ENCODE peak calls at places on chromosomes 6 and 20, in nine cellular contexts. I, R, V, N, X, S, A, O and P are unnamed samples.

GRCh38 chr20:36467076-36467999 is 74.0 kb upstream of the MYL9 start:
- DNase-seq in I (peak), R (peak), V (no peak), N (peak), X (peak), S (no peak), A (peak), O (no peak), P (peak)

GRCh38 chr6:168217880-168218537 is 101.6 kb downstream of the DACT2 start:
- DNase-seq in I (peak), R (no peak), V (no peak), N (no peak), X (no peak), S (no peak), A (no peak), O (no peak), P (no peak)

GRCh38 chr6:47144306-47144705 is 102.2 kb upstream of the ADGRF1 start:
- DNase-seq in I (no peak), R (no peak), V (no peak), N (no peak), X (no peak), S (no peak), A (no peak), O (no peak), P (no peak)

GRCh38 chr6:146590492-146590891 is 8.3 kb upstream of the ADGB start:
- DNase-seq in I (no peak), R (no peak), V (no peak), N (no peak), X (no peak), S (no peak), A (no peak), O (no peak), P (no peak)

GRCh38 chr20:11895832-11896484 is 21.7 kb upstream of the BTBD3 start:
- DNase-seq in I (no peak), R (no peak), V (no peak), N (no peak), X (no peak), S (no peak), A (no peak), O (no peak), P (no peak)

GRCh38 chr6:113414511-113414910 is 442.6 kb upstream of the MARCKS start:
- DNase-seq in I (peak), R (no peak), V (peak), N (no peak), X (no peak), S (no peak), A (peak), O (no peak), P (peak)

GRCh38 chr6:10409160-10409765 is 5.6 kb downstream of the TFAP2A start:
- DNase-seq in I (no peak), R (no peak), V (no peak), N (no peak), X (no peak), S (no peak), A (peak), O (no peak), P (no peak)

GRCh38 chr6:152136449-152136825 is 329.0 kb downstream of the ESR1 start:
- DNase-seq in I (no peak), R (no peak), V (no peak), N (no peak), X (no peak), S (no peak), A (no peak), O (no peak), P (no peak)

GRCh38 chr20:25284131-25284601 is 36.3 kb downstream of the PYGB start:
- DNase-seq in I (peak), R (no peak), V (no peak), N (peak), X (no peak), S (no peak), A (no peak), O (no peak), P (no peak)

GRCh38 chr20:19544684-19545083 is 213.4 kb upstream of the RIN2 start:
- DNase-seq in I (no peak), R (no peak), V (no peak), N (no peak), X (no peak), S (no peak), A (no peak), O (no peak), P (no peak)

GRCh38 chr6:115910147-115910546 is 150.5 kb downstream of the FRK start:
- DNase-seq in I (no peak), R (no peak), V (no peak), N (no peak), X (no peak), S (no peak), A (no peak), O (no peak), P (no peak)

GRCh38 chr20:63976980-63977391 is 2.5 kb downstream of the SAMD10 start:
- DNase-seq in I (no peak), R (peak), V (no peak), N (no peak), X (no peak), S (no peak), A (no peak), O (no peak), P (no peak)

GRCh38 chr6:24410622-24411021 is 7.9 kb downstream of the MRS2 start:
- DNase-seq in I (no peak), R (no peak), V (no peak), N (no peak), X (no peak), S (no peak), A (no peak), O (no peak), P (no peak)

GRCh38 chr6:79385893-79386292 is 151.3 kb downstream of the LCA5 start:
- DNase-seq in I (no peak), R (no peak), V (no peak), N (no peak), X (no peak), S (no peak), A (no peak), O (no peak), P (no peak)

GRCh38 chr6:132020138-132020551 is 69.0 kb upstream of the CCN2 start:
- DNase-seq in I (peak), R (no peak), V (no peak), N (peak), X (peak), S (no peak), A (no peak), O (no peak), P (no peak)

GRCh38 chr6:10463491-10464481 is 48.9 kb upstream of the TFAP2A start:
- DNase-seq in I (no peak), R (no peak), V (no peak), N (no peak), X (no peak), S (no peak), A (no peak), O (no peak), P (no peak)

GRCh38 chr20:33262658-33263065 is 20.4 kb upstream of the BPIFB1 start:
- DNase-seq in I (no peak), R (no peak), V (peak), N (no peak), X (no peak), S (no peak), A (peak), O (no peak), P (peak)

GRCh38 chr6:123997223-123997622 is 193.6 kb downstream of the NKAIN2 start:
- DNase-seq in I (no peak), R (no peak), V (peak), N (no peak), X (no peak), S (no peak), A (no peak), O (no peak), P (peak)

GRCh38 chr6:18161437-18161836 is 6.2 kb downstream of the KDM1B start:
- DNase-seq in I (no peak), R (no peak), V (no peak), N (no peak), X (no peak), S (no peak), A (no peak), O (no peak), P (no peak)

GRCh38 chr20:45399018-45399417 is 9.1 kb upstream of the DBNDD2 start:
- DNase-seq in I (no peak), R (no peak), V (no peak), N (no peak), X (no peak), S (no peak), A (no peak), O (no peak), P (no peak)

GRCh38 chr20:18801516-18801915 is 12.1 kb upstream of the SCP2D1 start:
- DNase-seq in I (no peak), R (no peak), V (no peak), N (no peak), X (no peak), S (no peak), A (no peak), O (no peak), P (no peak)

GRCh38 chr6:39804666-39805065 is 12.5 kb downstream of the DAAM2 start:
- DNase-seq in I (no peak), R (no peak), V (no peak), N (no peak), X (no peak), S (no peak), A (peak), O (no peak), P (no peak)

GRCh38 chr6:2938004-2938631 is 33.2 kb downstream of the SERPINB6 start:
- DNase-seq in I (peak), R (no peak), V (no peak), N (no peak), X (no peak), S (no peak), A (no peak), O (no peak), P (no peak)

GRCh38 chr20:44540834-44541233 is 19.0 kb upstream of the SERINC3 start:
- DNase-seq in I (no peak), R (no peak), V (no peak), N (no peak), X (no peak), S (no peak), A (peak), O (no peak), P (no peak)

DNA sequence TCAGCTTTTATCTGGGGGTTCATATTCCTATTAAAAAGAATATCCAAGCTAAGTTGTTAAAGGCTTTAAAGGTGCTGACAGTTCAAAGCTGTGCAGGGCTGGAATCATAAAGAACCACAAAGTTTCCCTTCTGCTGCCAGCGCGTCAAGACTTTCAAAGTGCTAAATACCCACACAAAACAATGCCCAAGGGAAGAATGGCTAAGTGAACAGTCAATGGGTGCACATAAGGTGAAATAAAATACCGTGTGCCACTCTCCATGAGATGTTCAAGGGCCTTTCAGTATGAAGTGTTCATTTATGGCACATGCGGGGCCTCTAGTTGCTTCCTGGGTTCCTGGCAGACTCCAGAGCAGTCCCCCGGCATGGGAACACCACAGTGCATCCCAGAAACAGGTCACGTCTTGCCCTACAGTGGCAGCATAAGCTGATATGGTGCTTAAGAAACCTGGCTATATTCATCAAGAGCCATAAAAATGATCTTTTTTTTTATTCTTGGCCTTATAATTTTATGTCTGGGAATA is 14.1 kb downstream of the TXNDC5 start:
- DNase-seq in I (no peak), R (no peak), V (no peak), N (no peak), X (no peak), S (no peak), A (no peak), O (no peak), P (no peak)
- H3K4me3 ChIP-seq in I (no peak), R (no peak), V (no peak), N (no peak), X (no peak), S (no peak), A (no peak), O (no peak), P (no peak)

GRCh38 chr20:62831854-62832211 is 15.0 kb downstream of the COL9A3 start:
- DNase-seq in I (no peak), R (no peak), V (no peak), N (no peak), X (peak), S (no peak), A (no peak), O (no peak), P (no peak)

GRCh38 chr20:62832951-62833391 is 16.1 kb downstream of the COL9A3 start:
- DNase-seq in I (no peak), R (peak), V (no peak), N (no peak), X (no peak), S (no peak), A (no peak), O (no peak), P (no peak)

GRCh38 chr20:62831361-62831788 is 14.5 kb downstream of the COL9A3 start:
- DNase-seq in I (peak), R (peak), V (no peak), N (no peak), X (peak), S (no peak), A (no peak), O (no peak), P (no peak)

GRCh38 chr20:62830821-62831220 is 14.0 kb downstream of the COL9A3 start:
- DNase-seq in I (no peak), R (no peak), V (no peak), N (no peak), X (peak), S (no peak), A (no peak), O (no peak), P (no peak)

GRCh38 chr20:62832212-62832922 is 15.5 kb downstream of the COL9A3 start:
- DNase-seq in I (no peak), R (peak), V (no peak), N (peak), X (peak), S (peak), A (no peak), O (no peak), P (peak)
- TF ChIP-seq CTCF in I (no peak), R (no peak), V (no peak), N (no peak), X (no peak), S (peak), A (no peak), O (no peak), P (no peak)

DNA sequence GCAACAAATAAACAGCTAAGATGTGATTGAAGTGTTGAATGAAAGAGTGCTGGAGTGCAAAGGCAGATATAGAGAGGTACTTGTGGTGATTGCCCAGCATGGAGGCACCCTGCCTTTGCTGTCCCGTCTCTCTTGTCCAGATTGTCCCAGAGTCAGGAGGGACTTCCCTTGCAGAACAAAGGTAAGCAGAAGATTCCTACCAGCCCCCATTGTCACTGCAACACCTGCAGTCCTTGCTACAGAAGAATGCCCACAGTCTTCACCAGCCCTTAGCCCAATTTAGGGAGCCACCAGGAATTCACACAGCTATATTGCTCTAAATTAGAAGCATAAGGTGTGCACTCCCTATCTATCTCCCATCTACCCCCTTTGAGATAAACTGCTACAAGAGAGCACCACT is 491.8 kb downstream of the KIF16B start:
- DNase-seq in I (no peak), R (no peak), V (no peak), N (no peak), X (no peak), S (no peak), A (no peak), O (no peak), P (no peak)
- H3K27ac ChIP-seq in I (no peak), R (no peak), V (no peak), N (no peak), X (no peak), S (no peak), A (no peak), O (no peak), P (no peak)

DNA sequence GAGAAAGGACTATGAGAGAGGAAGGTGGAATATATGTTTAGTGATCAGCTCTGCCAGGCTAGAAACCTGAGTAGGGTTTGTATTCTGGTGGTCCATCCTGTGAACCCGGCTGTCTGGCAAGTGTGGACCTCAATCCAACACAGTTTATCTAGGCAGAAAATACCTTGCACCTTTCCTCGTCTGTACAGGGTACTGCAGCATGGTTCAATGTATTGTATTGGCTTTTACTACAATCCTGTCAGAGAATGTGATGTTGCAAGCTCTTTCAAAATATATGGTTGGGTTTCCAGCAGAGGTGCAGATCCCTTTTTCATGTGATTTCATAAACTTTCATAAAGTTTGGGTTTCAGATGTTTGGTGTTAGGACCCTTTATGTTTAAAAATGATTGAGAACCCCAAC is 106.7 kb downstream of the RTN4IP1 start:
- DNase-seq in I (no peak), R (no peak), V (no peak), N (no peak), X (no peak), S (no peak), A (no peak), O (no peak), P (peak)
- H3K4me3 ChIP-seq in I (no peak), R (no peak), V (no peak), N (peak), X (no peak), S (peak), A (no peak), O (no peak), P (peak)

GRCh38 chr6:17013701-17014100 is 88.1 kb upstream of the STMND1 start:
- DNase-seq in I (no peak), R (no peak), V (no peak), N (no peak), X (no peak), S (no peak), A (peak), O (no peak), P (no peak)

GRCh38 chr6:17011985-17012384 is 89.9 kb upstream of the STMND1 start:
- DNase-seq in I (no peak), R (no peak), V (no peak), N (no peak), X (no peak), S (no peak), A (no peak), O (no peak), P (no peak)

GRCh38 chr6:17015144-17015543 is 86.7 kb upstream of the STMND1 start:
- DNase-seq in I (no peak), R (no peak), V (no peak), N (no peak), X (no peak), S (peak), A (peak), O (peak), P (no peak)

GRCh38 chr6:17015551-17016381 is 86.1 kb upstream of the STMND1 start:
- DNase-seq in I (peak), R (peak), V (no peak), N (peak), X (no peak), S (no peak), A (no peak), O (no peak), P (no peak)

GRCh38 chr6:17012421-17013225 is 89.2 kb upstream of the STMND1 start:
- DNase-seq in I (no peak), R (no peak), V (peak), N (no peak), X (no peak), S (no peak), A (peak), O (no peak), P (no peak)
- TF ChIP-seq CTCF in I (no peak), R (no peak), V (peak), N (peak), X (no peak), S (no peak), A (peak), O (peak), P (no peak)

DNA sequence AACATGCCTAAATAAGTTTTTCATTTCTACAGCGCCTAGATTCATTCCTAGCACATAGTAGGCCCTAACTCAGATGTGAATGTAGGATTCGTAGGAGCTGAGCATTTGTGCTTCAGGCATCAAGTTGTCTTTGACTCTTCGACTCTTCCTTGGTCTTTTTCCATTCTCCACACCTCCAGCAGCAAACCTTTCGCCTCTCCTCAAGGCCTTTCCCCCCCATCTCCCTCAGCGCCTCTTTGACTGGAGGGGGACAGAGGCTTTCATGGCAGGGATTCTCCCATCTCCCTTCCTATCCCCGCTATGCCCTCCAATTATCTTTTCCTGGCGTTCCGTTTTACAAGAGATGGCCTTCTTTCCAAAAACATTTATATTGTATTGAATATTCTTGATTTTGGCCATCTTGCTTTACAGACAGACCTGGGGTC is 717 bp downstream of the CASP8AP2 start:
- DNase-seq in I (no peak), R (no peak), V (no peak), N (no peak), X (no peak), S (no peak), A (no peak), O (no peak), P (peak)
- H3K27ac ChIP-seq in I (peak), R (peak), V (peak), N (peak), X (peak), S (peak), A (peak), O (peak), P (peak)